ENCODE peak calls at places on chromosomes 11 and 22, in five cellular contexts. Z is AG04449, F is NCI-H1436, Y is adrenal gland, S is lower leg skin. H is an unnamed sample.

GRCh38 chr11:6655790-6656580 is at the start of gene DCHS1:
- DNase-seq in Z (no peak), F (peak), Y (no peak), S (no peak), H (no peak)

GRCh38 chr11:124402326-124402922 is 3.6 kb upstream of the OR8B3 start:
- DNase-seq in Z (peak), F (no peak), Y (peak), S (no peak), H (peak)

GRCh38 chr11:10076458-10077141 is 217.4 kb downstream of the SBF2 start:
- DNase-seq in Z (no peak), F (no peak), Y (peak), S (no peak), H (no peak)

GRCh38 chr11:46353706-46354105 is 6.4 kb downstream of the DGKZ start:
- DNase-seq in Z (no peak), F (no peak), Y (no peak), S (no peak), H (no peak)

GRCh38 chr22:39674536-39674935 is 104.0 kb downstream of the CACNA1I start:
- DNase-seq in Z (no peak), F (no peak), Y (no peak), S (no peak), H (no peak)

GRCh38 chr22:25700996-25701815 is 40.8 kb upstream of the MYO18B start:
- DNase-seq in Z (no peak), F (no peak), Y (no peak), S (no peak), H (no peak)

GRCh38 chr22:47053865-47054185 is 291.4 kb downstream of the TBC1D22A start:
- DNase-seq in Z (peak), F (no peak), Y (no peak), S (no peak), H (no peak)

GRCh38 chr22:48750826-48751440 is 1076.7 kb downstream of the BRD1 start:
- DNase-seq in Z (no peak), F (no peak), Y (peak), S (peak), H (no peak)

GRCh38 chr11:93844568-93844967 is 5.8 kb downstream of the VSTM5 start:
- DNase-seq in Z (no peak), F (no peak), Y (no peak), S (no peak), H (no peak)

GRCh38 chr11:65378208-65378927 is 4.1 kb downstream of the SLC25A45 start:
- DNase-seq in Z (no peak), F (no peak), Y (no peak), S (no peak), H (no peak)

GRCh38 chr11:10289765-10290420 is 4.1 kb downstream of the SBF2 start:
- DNase-seq in Z (no peak), F (no peak), Y (no peak), S (no peak), H (no peak)

GRCh38 chr11:56841210-56841810 is 92.8 kb upstream of the OR9G4 start:
- DNase-seq in Z (peak), F (peak), Y (peak), S (no peak), H (peak)

GRCh38 chr11:121892131-121892681 is 223.8 kb downstream of the BLID start:
- DNase-seq in Z (no peak), F (no peak), Y (peak), S (peak), H (no peak)

GRCh38 chr11:100709233-100709999 is 22.3 kb downstream of the ARHGAP42 start:
- DNase-seq in Z (peak), F (no peak), Y (no peak), S (no peak), H (no peak)

GRCh38 chr11:132228756-132229325 is 858.4 kb downstream of the NTM start:
- DNase-seq in Z (no peak), F (no peak), Y (no peak), S (no peak), H (no peak)

GRCh38 chr22:46043816-46044717 is 67.1 kb upstream of the WNT7B start:
- DNase-seq in Z (no peak), F (no peak), Y (no peak), S (peak), H (no peak)

GRCh38 chr11:79160786-79161403 is 279.9 kb downstream of the TENM4 start:
- DNase-seq in Z (no peak), F (no peak), Y (no peak), S (peak), H (no peak)

GRCh38 chr22:39151329-39151975 is 1.0 kb downstream of the CBX7 start:
- DNase-seq in Z (no peak), F (no peak), Y (no peak), S (no peak), H (no peak)

GRCh38 chr11:80487952-80488351 is 1047.1 kb upstream of the TENM4 start:
- DNase-seq in Z (no peak), F (no peak), Y (no peak), S (no peak), H (no peak)